ENCODE peak calls at places on chromosomes 12 and 14, in five cellular contexts. One of them, this sample, is unnamed.

GRCh38 chr14:91142214-91142668 is 28.4 kb downstream of the DGLUCY start:
- DNase-seq in A549: no peak
- DNase-seq in HepG2: no peak
- DNase-seq in ovary: no peak
- DNase-seq in stomach: no peak
- DNase-seq in this sample: no peak

GRCh38 chr12:71970031-71970430 is 31.4 kb downstream of the TPH2 start:
- DNase-seq in A549: no peak
- DNase-seq in HepG2: no peak
- DNase-seq in ovary: no peak
- DNase-seq in stomach: no peak
- DNase-seq in this sample: no peak

GRCh38 chr12:46678441-46678840 is 147.4 kb downstream of the SLC38A4 start:
- DNase-seq in A549: no peak
- DNase-seq in HepG2: no peak
- DNase-seq in ovary: no peak
- DNase-seq in stomach: no peak
- DNase-seq in this sample: no peak

GRCh38 chr12:85489194-85489593 is 209.2 kb downstream of the ALX1 start:
- DNase-seq in A549: no peak
- DNase-seq in HepG2: no peak
- DNase-seq in ovary: no peak
- DNase-seq in stomach: no peak
- DNase-seq in this sample: no peak

GRCh38 chr12:51205350-51205749 is 12.5 kb downstream of the POU6F1 start:
- DNase-seq in A549: no peak
- DNase-seq in HepG2: no peak
- DNase-seq in ovary: no peak
- DNase-seq in stomach: no peak
- DNase-seq in this sample: no peak

GRCh38 chr12:76637807-76638206 is 78.2 kb upstream of the OSBPL8 start:
- DNase-seq in A549: no peak
- DNase-seq in HepG2: no peak
- DNase-seq in ovary: no peak
- DNase-seq in stomach: no peak
- DNase-seq in this sample: no peak

GRCh38 chr12:121810234-121810817 is 6.5 kb downstream of the SETD1B start:
- DNase-seq in A549: no peak
- DNase-seq in HepG2: no peak
- DNase-seq in ovary: peak
- DNase-seq in stomach: no peak
- DNase-seq in this sample: no peak

GRCh38 chr14:100199240-100199860 is 39.6 kb upstream of the YY1 start:
- DNase-seq in A549: no peak
- DNase-seq in HepG2: no peak
- DNase-seq in ovary: no peak
- DNase-seq in stomach: no peak
- DNase-seq in this sample: no peak

GRCh38 chr14:38074754-38075153 is 132.9 kb upstream of the SSTR1 start:
- DNase-seq in A549: no peak
- DNase-seq in HepG2: no peak
- DNase-seq in ovary: no peak
- DNase-seq in stomach: no peak
- DNase-seq in this sample: no peak

GRCh38 chr12:70540996-70541395 is 96.2 kb downstream of the PTPRB start:
- DNase-seq in A549: no peak
- DNase-seq in HepG2: peak
- DNase-seq in ovary: no peak
- DNase-seq in stomach: no peak
- DNase-seq in this sample: no peak

GRCh38 chr12:70543444-70543843 is 93.8 kb downstream of the PTPRB start:
- DNase-seq in A549: peak
- DNase-seq in HepG2: peak
- DNase-seq in ovary: no peak
- DNase-seq in stomach: no peak
- DNase-seq in this sample: no peak
- TF ChIP-seq EP300 in A549: no peak
- TF ChIP-seq EP300 in HepG2: no peak
- TF ChIP-seq EP300 in ovary: no peak
- TF ChIP-seq EP300 in stomach: no peak
- TF ChIP-seq EP300 in this sample: no peak

DNA sequence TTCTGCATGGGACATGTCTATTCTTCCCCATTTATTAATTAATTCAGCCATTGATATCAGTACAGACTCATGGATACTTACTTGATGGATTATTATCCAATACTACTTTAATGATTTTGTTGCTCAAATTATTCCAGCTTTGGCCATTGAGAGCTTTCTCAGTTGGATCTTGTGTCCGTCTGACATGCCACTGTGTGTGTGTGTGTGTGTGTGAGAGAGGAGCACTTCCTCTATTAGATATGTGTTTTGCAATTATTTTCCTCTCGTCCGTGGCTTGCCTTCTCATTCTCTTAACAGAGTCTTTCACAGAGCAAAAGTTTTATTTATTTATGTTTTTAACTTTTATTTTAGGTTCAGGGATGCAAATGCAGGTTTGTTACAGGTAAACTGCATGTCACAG is 194.2 kb downstream of the ADGRD1 start:
- DNase-seq in A549: no peak
- DNase-seq in HepG2: no peak
- DNase-seq in ovary: no peak
- DNase-seq in stomach: no peak
- DNase-seq in this sample: no peak
- TF ChIP-seq EP300 in A549: no peak
- TF ChIP-seq EP300 in HepG2: no peak
- TF ChIP-seq EP300 in ovary: no peak
- TF ChIP-seq EP300 in stomach: no peak
- TF ChIP-seq EP300 in this sample: no peak

DNA sequence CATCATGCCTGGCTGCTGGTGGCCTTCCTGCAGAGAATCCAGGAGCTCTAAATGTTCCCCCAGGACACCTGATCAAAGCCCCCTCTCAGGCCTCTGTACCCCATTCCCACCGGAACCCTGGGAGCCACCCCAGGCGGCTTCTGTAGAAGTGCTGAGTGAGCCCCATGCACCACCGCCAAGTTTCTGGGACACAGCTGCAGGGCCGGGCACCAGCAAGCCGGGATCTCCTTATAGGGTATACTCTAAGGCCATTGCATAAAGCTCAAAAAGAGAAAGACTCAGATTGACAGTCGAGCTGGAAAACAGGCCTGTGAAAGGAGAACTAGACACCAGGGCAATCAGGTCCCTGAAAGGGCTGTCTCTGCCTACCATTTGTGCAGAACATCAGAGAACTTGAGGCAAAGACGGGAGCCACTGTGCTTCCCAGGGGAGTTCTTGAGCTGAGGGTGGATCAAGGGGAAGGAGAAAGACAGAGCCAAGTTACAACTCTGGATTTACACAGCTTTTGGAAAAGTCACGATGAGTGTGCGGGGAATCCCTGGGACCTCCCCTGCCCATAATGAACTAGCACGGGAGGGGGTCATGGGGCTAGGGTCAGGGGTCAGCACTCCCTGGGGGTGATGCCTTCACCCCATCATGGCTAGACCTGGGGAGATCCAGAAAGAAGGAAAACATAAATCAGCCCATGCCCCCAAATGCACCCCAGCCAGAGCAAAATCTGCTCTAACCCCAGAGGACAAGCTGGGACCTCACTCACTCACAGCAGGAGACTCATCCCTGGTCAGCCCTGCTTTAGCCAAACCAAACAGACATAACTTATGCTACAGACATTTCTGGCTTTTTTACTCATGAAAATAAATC is 51.1 kb downstream of the ITPK1 start:
- DNase-seq in A549: no peak
- DNase-seq in HepG2: no peak
- DNase-seq in ovary: no peak
- DNase-seq in stomach: no peak
- DNase-seq in this sample: no peak
- TF ChIP-seq EP300 in A549: no peak
- TF ChIP-seq EP300 in HepG2: no peak
- TF ChIP-seq EP300 in ovary: no peak
- TF ChIP-seq EP300 in stomach: no peak
- TF ChIP-seq EP300 in this sample: no peak

GRCh38 chr12:88300931-88301330 is 158.8 kb downstream of the TMTC3 start:
- DNase-seq in A549: peak
- DNase-seq in HepG2: peak
- DNase-seq in ovary: no peak
- DNase-seq in stomach: no peak
- DNase-seq in this sample: no peak

GRCh38 chr12:88298014-88298682 is 156.0 kb downstream of the TMTC3 start:
- DNase-seq in A549: no peak
- DNase-seq in HepG2: no peak
- DNase-seq in ovary: no peak
- DNase-seq in stomach: no peak
- DNase-seq in this sample: no peak

GRCh38 chr12:88303335-88303734 is 161.2 kb downstream of the TMTC3 start:
- DNase-seq in A549: no peak
- DNase-seq in HepG2: no peak
- DNase-seq in ovary: no peak
- DNase-seq in stomach: no peak
- DNase-seq in this sample: no peak

GRCh38 chr12:88299567-88300101 is 157.5 kb downstream of the TMTC3 start:
- DNase-seq in A549: peak
- DNase-seq in HepG2: no peak
- DNase-seq in ovary: no peak
- DNase-seq in stomach: no peak
- DNase-seq in this sample: no peak

GRCh38 chr12:88298761-88299242 is 156.7 kb downstream of the TMTC3 start:
- DNase-seq in A549: peak
- DNase-seq in HepG2: no peak
- DNase-seq in ovary: no peak
- DNase-seq in stomach: peak
- DNase-seq in this sample: no peak
- TF ChIP-seq EP300 in A549: no peak
- TF ChIP-seq EP300 in HepG2: no peak
- TF ChIP-seq EP300 in ovary: no peak
- TF ChIP-seq EP300 in stomach: no peak
- TF ChIP-seq EP300 in this sample: no peak

GRCh38 chr12:114579389-114579788 is 104.6 kb downstream of the TBX3 start:
- DNase-seq in A549: no peak
- DNase-seq in HepG2: no peak
- DNase-seq in ovary: no peak
- DNase-seq in stomach: no peak
- DNase-seq in this sample: no peak
- TF ChIP-seq EP300 in A549: no peak
- TF ChIP-seq EP300 in HepG2: no peak
- TF ChIP-seq EP300 in ovary: no peak
- TF ChIP-seq EP300 in stomach: no peak
- TF ChIP-seq EP300 in this sample: no peak

DNA sequence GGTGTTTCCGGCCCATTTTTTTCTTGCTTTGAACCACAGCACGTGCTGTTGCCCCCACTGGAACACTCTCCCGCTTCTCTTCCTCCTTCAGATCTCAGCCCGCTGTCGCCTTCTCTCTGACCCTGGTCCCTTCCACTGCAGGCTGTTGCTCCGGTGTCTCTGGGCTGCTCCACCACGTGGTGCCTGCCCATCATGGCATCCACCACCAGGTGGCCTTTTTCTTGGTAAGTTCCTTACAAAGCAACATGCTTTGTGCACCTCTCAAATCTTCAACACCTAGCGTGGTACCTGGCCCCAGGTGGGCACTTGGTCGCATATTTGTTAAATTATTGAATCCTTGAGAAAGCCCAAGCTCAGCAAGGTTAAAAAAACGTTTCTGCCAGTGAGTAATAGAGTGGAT is 19.1 kb downstream of the TUNAR start:
- DNase-seq in A549: peak
- DNase-seq in HepG2: peak
- DNase-seq in ovary: no peak
- DNase-seq in stomach: peak
- DNase-seq in this sample: no peak
- TF ChIP-seq EP300 in A549: no peak
- TF ChIP-seq EP300 in HepG2: no peak
- TF ChIP-seq EP300 in ovary: no peak
- TF ChIP-seq EP300 in stomach: no peak
- TF ChIP-seq EP300 in this sample: no peak

GRCh38 chr14:103207404-103208072 is 84.3 kb downstream of the TNFAIP2 start:
- DNase-seq in A549: no peak
- DNase-seq in HepG2: no peak
- DNase-seq in ovary: peak
- DNase-seq in stomach: peak
- DNase-seq in this sample: no peak

GRCh38 chr14:103205541-103205906 is 82.3 kb downstream of the TNFAIP2 start:
- DNase-seq in A549: no peak
- DNase-seq in HepG2: no peak
- DNase-seq in ovary: no peak
- DNase-seq in stomach: no peak
- DNase-seq in this sample: no peak

GRCh38 chr14:103206023-103206481 is 82.8 kb downstream of the TNFAIP2 start:
- DNase-seq in A549: no peak
- DNase-seq in HepG2: no peak
- DNase-seq in ovary: peak
- DNase-seq in stomach: no peak
- DNase-seq in this sample: no peak

GRCh38 chr14:103207038-103207403 is 83.8 kb downstream of the TNFAIP2 start:
- DNase-seq in A549: no peak
- DNase-seq in HepG2: no peak
- DNase-seq in ovary: peak
- DNase-seq in stomach: peak
- DNase-seq in this sample: peak

GRCh38 chr14:103204852-103205540 is 81.7 kb downstream of the TNFAIP2 start:
- DNase-seq in A549: peak
- DNase-seq in HepG2: no peak
- DNase-seq in ovary: no peak
- DNase-seq in stomach: no peak
- DNase-seq in this sample: no peak
- TF ChIP-seq EP300 in A549: no peak
- TF ChIP-seq EP300 in HepG2: no peak
- TF ChIP-seq EP300 in ovary: no peak
- TF ChIP-seq EP300 in stomach: no peak
- TF ChIP-seq EP300 in this sample: no peak

GRCh38 chr14:68670344-68670725 is 122.5 kb downstream of the ZFP36L1 start:
- DNase-seq in A549: no peak
- DNase-seq in HepG2: no peak
- DNase-seq in ovary: peak
- DNase-seq in stomach: peak
- DNase-seq in this sample: no peak
- TF ChIP-seq EP300 in A549: no peak
- TF ChIP-seq EP300 in HepG2: no peak
- TF ChIP-seq EP300 in ovary: no peak
- TF ChIP-seq EP300 in stomach: no peak
- TF ChIP-seq EP300 in this sample: no peak

DNA sequence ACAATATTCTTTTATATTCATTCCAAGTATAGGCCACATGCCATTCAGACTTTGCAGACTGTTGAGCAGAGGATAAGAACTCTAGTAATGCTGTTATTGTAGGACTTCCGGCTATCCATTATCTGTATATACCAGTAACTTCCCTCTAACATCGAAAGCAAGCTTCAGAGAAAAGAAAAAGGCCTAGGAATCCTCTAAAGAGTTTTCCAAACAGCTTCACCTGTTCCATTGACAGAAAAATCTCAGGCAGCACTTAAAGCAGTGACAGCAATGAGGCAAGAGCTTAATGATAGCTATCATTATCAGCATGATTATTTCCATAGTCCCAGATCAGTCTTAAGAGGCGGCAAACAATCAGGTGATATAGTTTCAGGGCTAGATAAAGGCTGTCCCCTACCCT is 1.8 kb downstream of the CPNE8 start:
- DNase-seq in A549: no peak
- DNase-seq in HepG2: no peak
- DNase-seq in ovary: no peak
- DNase-seq in stomach: no peak
- DNase-seq in this sample: no peak
- TF ChIP-seq EP300 in A549: no peak
- TF ChIP-seq EP300 in HepG2: no peak
- TF ChIP-seq EP300 in ovary: no peak
- TF ChIP-seq EP300 in stomach: no peak
- TF ChIP-seq EP300 in this sample: no peak